ENCODE peak calls at places on chromosome 22, in five cellular contexts. V, J, H, S and P are unnamed samples.

GRCh38 chr22:25420925-25421904 is 143.3 kb upstream of the GRK3 start:
- DNase-seq in J (no peak), S (no peak), V (no peak), H (peak; percentile 38), P (no peak)

GRCh38 chr22:22802346-22802970 is 85.2 kb upstream of the IGLL5 start:
- DNase-seq in H (no peak), S (no peak), V (no peak), J (no peak), P (no peak)

GRCh38 chr22:17724241-17724640 is 50.0 kb downstream of the BID start:
- DNase-seq in J (no peak), H (no peak), S (no peak), V (no peak), P (no peak)

GRCh38 chr22:49934891-49935557 is 16.6 kb downstream of the CRELD2 start:
- DNase-seq in J (no peak), S (no peak), H (peak; percentile 63), V (peak; percentile 41), P (peak; percentile 82)

GRCh38 chr22:50293441-50294318 is 13.8 kb downstream of the PLXNB2 start:
- DNase-seq in J (peak; percentile 71), V (no peak), S (no peak), H (peak; percentile 57), P (no peak)

GRCh38 chr22:26581026-26581425 is 8.9 kb downstream of the TPST2 start:
- DNase-seq in H (no peak), S (no peak), J (no peak), V (no peak), P (no peak)

GRCh38 chr22:25564979-25565677 is 653 bp downstream of the GRK3 start:
- DNase-seq in S (no peak), J (no peak), V (no peak), H (no peak), P (peak; percentile 53)

GRCh38 chr22:36772451-36772850 is 3.5 kb downstream of the IFT27 start:
- DNase-seq in J (no peak), S (no peak), V (no peak), H (no peak), P (no peak)

GRCh38 chr22:50175191-50175461 is 4.6 kb downstream of the PANX2 start:
- DNase-seq in J (no peak), S (no peak), V (no peak), H (no peak), P (no peak)

GRCh38 chr22:47779474-47779873 is 1017.0 kb downstream of the TBC1D22A start:
- DNase-seq in S (no peak), H (no peak), J (no peak), V (no peak), P (no peak)

GRCh38 chr22:20589614-20590476 is 82.4 kb downstream of the MED15 start:
- DNase-seq in H (no peak), J (no peak), V (no peak), S (no peak), P (no peak)

GRCh38 chr22:50260801-50261614 is 475 bp downstream of the MAPK12 start:
- DNase-seq in S (no peak), H (no peak), J (peak; percentile 50), V (no peak), P (no peak)

GRCh38 chr22:37898441-37899181 is 7.5 kb upstream of the MICALL1 start:
- DNase-seq in J (no peak), S (no peak), V (peak; percentile 61), H (no peak), P (no peak)
- TF ChIP-seq CTCF in J (no peak), S (no peak), V (no peak), H (no peak), P (no peak)

DNA sequence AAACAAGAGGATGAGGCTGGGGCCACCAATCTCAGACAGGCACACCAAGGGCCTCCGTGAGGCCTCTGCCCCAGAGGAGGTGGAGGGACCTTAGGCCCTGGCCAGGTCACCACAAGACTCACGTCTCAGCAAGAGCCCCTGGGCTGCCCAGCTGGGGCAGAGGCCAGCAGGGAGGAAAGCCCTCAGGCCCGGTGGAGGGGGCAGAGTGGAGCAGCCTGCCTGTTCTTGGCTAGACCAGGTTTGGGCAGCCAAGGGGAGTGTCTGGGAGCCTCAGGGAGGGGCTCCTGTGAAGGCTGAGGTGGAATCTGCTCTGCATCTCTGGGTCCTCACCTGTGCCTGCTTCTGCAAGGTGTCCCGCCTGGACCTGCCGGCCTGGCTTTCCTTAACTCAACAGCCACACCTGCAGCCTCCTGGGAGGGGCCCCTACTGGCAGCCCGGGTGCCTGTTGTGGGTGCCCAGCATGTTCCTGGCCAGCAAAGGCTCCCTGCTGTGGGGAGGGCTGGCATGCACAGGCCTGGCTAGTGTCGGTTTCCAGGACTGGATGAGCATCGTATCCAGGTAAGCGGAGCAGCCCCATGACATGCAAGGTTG is 11.9 kb downstream of the TTLL12 start:
- DNase-seq in J (no peak), V (no peak), S (no peak), H (no peak), P (no peak)
- TF ChIP-seq CTCF in J (no peak), V (no peak), S (no peak), H (no peak), P (no peak)

GRCh38 chr22:31263896-31264295 is 28.4 kb downstream of the PIK3IP1 start:
- DNase-seq in H (no peak), S (no peak), V (no peak), J (no peak), P (no peak)

GRCh38 chr22:31259798-31260473 is 32.4 kb downstream of the PIK3IP1 start:
- DNase-seq in J (peak; percentile 13), H (no peak), V (no peak), S (no peak), P (no peak)

GRCh38 chr22:31268281-31268680 is 24.0 kb downstream of the PIK3IP1 start:
- DNase-seq in J (no peak), H (no peak), V (no peak), S (no peak), P (no peak)

GRCh38 chr22:31260474-31260856 is 31.8 kb downstream of the PIK3IP1 start:
- DNase-seq in V (no peak), S (no peak), J (no peak), H (no peak), P (no peak)

DNA sequence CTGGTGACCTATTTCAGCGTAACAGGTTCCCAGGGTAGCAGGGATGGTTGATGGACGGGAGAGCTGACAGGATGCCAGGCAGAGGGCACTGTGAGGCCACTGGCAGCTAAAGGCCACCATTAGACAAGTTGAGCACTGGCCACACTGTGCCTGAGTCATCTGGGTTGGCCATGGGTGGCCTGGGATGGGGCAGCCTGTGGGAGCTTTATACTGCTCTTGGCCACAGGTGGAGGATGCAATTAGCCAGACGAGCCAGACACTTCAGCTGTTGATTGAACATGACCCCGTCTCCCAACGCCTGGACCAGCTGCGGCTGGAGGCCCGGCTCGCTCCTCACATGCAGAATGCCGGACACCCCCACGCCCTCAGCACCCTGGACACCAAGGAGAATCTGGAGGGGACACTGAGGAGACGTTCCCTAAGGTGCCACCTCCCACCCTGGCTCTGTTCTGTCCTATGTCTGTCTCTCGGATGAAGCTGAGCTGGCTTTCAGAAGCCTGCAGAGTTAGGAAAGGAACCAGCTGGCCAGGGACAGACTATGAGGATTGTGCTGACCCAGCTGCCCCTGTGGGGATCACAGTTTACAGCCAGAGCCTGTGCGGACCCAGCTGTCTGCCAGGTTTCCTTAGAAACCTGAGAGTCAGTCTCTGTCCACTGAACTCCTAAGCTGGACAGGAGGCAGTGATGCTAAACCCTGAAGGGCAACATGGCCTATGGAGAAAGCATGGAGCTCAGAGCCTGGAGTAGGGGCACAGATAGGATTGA is 29.7 kb downstream of the PIK3IP1 start:
- DNase-seq in H (no peak), V (no peak), S (no peak), J (no peak), P (no peak)
- TF ChIP-seq CTCF in H (no peak), V (no peak), S (no peak), J (no peak), P (no peak)

GRCh38 chr22:34804588-34804987 is 261.4 kb upstream of the ISX start:
- DNase-seq in V (no peak), S (no peak), J (no peak), H (no peak), P (no peak)
- TF ChIP-seq CTCF in V (no peak), S (no peak), J (no peak), H (no peak), P (no peak)

DNA sequence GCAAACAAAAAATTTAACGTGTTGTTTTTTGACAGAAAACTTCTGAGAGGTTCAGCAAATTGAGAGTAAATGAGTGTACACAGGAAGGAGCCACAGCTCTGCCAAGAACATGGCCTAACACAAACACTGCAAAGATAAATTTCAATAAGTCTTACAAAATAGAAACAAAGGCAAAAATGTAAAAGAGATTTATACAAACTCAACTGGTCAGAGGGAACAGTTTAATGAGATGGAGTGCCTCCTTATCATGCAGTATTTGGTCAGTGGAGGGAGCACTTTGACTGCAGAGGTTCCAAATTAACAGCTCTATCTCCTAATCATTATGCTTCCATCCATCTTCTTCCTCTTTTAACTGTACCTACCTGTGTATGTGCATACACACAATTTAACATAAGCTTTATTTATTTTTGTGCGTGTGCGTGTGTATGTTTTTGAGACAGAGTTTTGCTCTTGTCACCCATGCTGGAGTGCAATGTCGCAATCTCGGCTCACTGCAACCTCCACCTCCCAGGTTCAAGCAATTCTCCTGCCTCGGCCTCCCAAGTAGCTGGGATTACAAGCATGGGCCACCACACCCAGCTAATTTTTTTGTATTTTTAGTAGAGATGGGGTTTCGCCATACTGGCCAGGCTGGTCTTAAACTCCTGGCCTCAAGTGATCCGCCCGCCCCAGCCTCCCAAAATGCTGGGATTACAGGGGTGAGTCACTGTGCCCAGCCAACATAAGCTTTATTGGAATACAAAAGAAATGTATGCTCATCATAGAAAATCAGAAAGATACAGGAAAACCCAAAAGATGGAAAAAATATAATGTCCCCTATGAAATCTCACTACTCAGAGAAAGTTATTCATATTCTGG is 111.9 kb downstream of the MRTFA start:
- DNase-seq in V (no peak), H (no peak), J (peak; percentile 39), S (no peak), P (no peak)
- TF ChIP-seq CTCF in V (no peak), H (no peak), J (peak; percentile 52), S (no peak), P (no peak)

GRCh38 chr22:46262449-46263207 is 515 bp downstream of the PKDREJ start:
- DNase-seq in S (no peak), V (no peak), J (no peak), H (peak; percentile 69), P (no peak)
- TF ChIP-seq CTCF in S (no peak), V (no peak), J (no peak), H (peak; percentile 20), P (no peak)

DNA sequence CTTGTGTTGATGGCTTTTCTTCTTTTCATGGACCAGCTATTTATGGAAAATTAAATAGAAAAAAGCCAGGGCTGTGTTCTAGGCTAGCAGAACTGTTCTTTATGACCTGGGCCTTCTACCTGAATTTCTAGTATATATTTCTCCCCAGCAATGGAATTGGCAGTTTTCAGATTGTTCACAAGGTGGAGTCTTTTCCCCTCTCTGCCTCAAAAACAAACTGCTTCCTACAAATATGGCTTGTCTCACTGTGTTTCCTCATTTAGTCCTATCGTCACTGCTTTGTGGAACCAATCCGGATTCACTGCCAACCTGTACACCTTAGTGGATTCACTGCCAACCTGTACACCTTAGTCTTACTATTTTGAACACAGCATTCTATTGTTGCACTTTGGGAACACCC is 5.0 kb upstream of the APOL5 start:
- DNase-seq in J (no peak), V (no peak), H (no peak), S (no peak), P (no peak)
- TF ChIP-seq CTCF in J (no peak), V (no peak), H (no peak), S (no peak), P (no peak)